ENCODE peak calls at places on chromosomes 2 and 18, in four cellular contexts. L is sigmoid colon; Y is cardiac muscle cell; M is CD8-positive, alpha-beta memory T cell. H is an unnamed sample.

GRCh38 chr2:237591379-237591881 is 896 bp upstream of the RAB17 start:
- DNase-seq in L (no peak), Y (no peak), M (no peak), H (no peak)

GRCh38 chr18:63253428-63254372 is 65.9 kb downstream of the BCL2 start:
- DNase-seq in L (no peak), Y (no peak), M (no peak), H (no peak)

GRCh38 chr2:188963738-188964137 is 10.4 kb upstream of the COL3A1 start:
- DNase-seq in L (no peak), Y (no peak), M (no peak), H (no peak)

GRCh38 chr2:86223098-86223681 is 23.9 kb downstream of the MRPL35 start:
- DNase-seq in L (peak; percentile 95), Y (peak; percentile 66), M (no peak), H (no peak)

GRCh38 chr2:3299703-3300102 is 77.9 kb downstream of the EIPR1 start:
- DNase-seq in L (no peak), Y (no peak), M (no peak), H (no peak)

GRCh38 chr2:65300134-65300771 is 72.6 kb downstream of the ACTR2 start:
- DNase-seq in L (peak; percentile 96), Y (no peak), M (no peak), H (no peak)

GRCh38 chr2:2328847-2329246 is 2.2 kb downstream of the MYT1L start:
- DNase-seq in L (no peak), Y (peak; percentile 79), M (no peak), H (no peak)

GRCh38 chr2:74746480-74746879 is 87.4 kb upstream of the HK2 start:
- DNase-seq in L (no peak), Y (no peak), M (no peak), H (no peak)

GRCh38 chr2:216490061-216490460 is 8.6 kb upstream of the RPL37A start:
- DNase-seq in L (no peak), Y (no peak), M (no peak), H (no peak)

GRCh38 chr2:66701656-66702055 is 266.7 kb downstream of the MEIS1 start:
- DNase-seq in L (no peak), Y (no peak), M (no peak), H (no peak)

GRCh38 chr2:63660060-63660459 is 71.3 kb downstream of the MDH1 start:
- DNase-seq in L (no peak), Y (no peak), M (no peak), H (no peak)

GRCh38 chr2:77521931-77522470 is at the start of gene LRRTM4:
- DNase-seq in L (no peak), Y (peak; percentile 88), M (no peak), H (no peak)

GRCh38 chr2:237128026-237128703 is 42.5 kb downstream of the COPS8 start:
- DNase-seq in L (peak; percentile 99), Y (no peak), M (no peak), H (no peak)

GRCh38 chr2:169716229-169716886 is 17.3 kb upstream of the KLHL23 start:
- DNase-seq in L (no peak), Y (no peak), M (no peak), H (no peak)

GRCh38 chr18:35117951-35118411 is 76.8 kb downstream of the MAPRE2 start:
- DNase-seq in L (peak; percentile 71), Y (peak; percentile 66), M (no peak), H (no peak)

GRCh38 chr2:179429597-179429996 is 165.0 kb upstream of the SESTD1 start:
- DNase-seq in L (no peak), Y (no peak), M (no peak), H (no peak)

GRCh38 chr18:27746241-27746640 is 430.7 kb downstream of the CDH2 start:
- DNase-seq in L (no peak), Y (no peak), M (no peak), H (no peak)

GRCh38 chr2:96098900-96099590 is 17.3 kb downstream of the ADRA2B start:
- DNase-seq in L (peak; percentile 68), Y (peak; percentile 59), M (peak; percentile 29), H (peak; percentile 68)

GRCh38 chr2:54673501-54673998 is 49.9 kb upstream of the EML6 start:
- DNase-seq in L (peak; percentile 93), Y (no peak), M (no peak), H (peak; percentile 90)

GRCh38 chr2:64049633-64050220 is 30.5 kb upstream of the VPS54 start:
- DNase-seq in L (peak; percentile 76), Y (peak; percentile 68), M (peak; percentile 75), H (peak; percentile 78)

GRCh38 chr18:31102020-31102684 is at the start of gene DSC2:
- DNase-seq in L (no peak), Y (peak; percentile 81), M (no peak), H (peak; percentile 86)

GRCh38 chr2:60097298-60097697 is 456.2 kb downstream of the BCL11A start:
- DNase-seq in L (no peak), Y (no peak), M (no peak), H (no peak)

GRCh38 chr2:794554-795244 is 117.5 kb upstream of the TMEM18 start:
- DNase-seq in L (no peak), Y (no peak), M (no peak), H (no peak)

DNA sequence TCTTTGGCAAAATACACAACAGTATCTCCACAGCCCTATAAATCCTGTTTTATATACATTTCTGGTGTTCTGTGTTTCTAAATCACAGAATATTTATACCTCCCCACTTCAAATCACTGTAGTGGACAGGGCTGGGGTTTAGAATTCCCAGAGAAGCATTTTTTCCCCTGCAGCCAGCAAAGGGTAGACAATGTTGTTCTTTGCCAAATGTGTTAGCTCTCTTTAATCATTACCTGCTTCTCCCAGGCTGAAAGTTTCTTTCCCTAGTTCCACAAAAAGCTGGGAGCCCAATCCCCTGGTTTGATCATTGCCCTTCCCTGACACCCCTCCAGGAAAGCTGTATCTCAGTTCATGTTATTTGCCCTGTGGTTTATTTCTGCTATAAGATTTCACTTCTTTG is 520.0 kb upstream of the SPHKAP start:
- DNase-seq in L (no peak), Y (no peak), M (no peak), H (no peak)
- H3K4me3 ChIP-seq in L (no peak overlapping the region), Y (no peak overlapping the region), M (no peak overlapping the region), H (no peak overlapping the region)

DNA sequence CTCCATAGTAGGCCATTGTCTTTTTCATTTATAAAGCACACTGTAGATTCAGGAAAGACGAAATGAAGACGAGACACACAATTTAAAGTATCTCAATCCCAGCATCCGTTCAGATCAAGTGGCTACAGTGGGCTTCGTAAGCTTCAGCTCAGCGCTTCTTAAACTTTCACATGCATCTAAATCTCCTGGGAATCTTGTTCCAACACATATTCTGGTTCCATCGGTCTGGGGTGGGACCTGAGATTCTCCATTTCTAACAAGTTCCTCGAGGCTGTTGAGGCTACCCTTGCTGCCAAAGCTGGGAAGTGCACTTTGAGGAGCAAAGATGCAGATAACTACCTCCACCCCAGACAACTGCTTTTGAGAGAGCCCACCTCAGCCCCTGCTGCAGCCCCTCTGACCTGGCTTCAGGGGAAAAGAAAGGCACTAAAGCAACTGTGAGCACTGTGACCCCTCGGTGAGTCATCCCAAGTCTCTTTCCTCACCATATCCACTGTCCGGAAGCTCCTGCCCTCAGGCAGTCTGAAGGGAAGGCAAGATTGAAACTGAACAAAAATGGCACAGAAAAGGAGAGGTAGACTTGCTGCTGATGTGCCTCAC is 201.1 kb upstream of the FBXO11 start:
- DNase-seq in L (no peak), Y (no peak), M (no peak), H (no peak)
- H3K4me3 ChIP-seq in L (no peak overlapping the region), Y (no peak overlapping the region), M (no peak overlapping the region), H (no peak overlapping the region)

GRCh38 chr2:113233593-113234550 is 44.8 kb downstream of the PAX8 start:
- DNase-seq in L (no peak), Y (peak; percentile 7), M (no peak), H (no peak)

GRCh38 chr2:113236367-113237159 is 42.2 kb downstream of the PAX8 start:
- DNase-seq in L (peak; percentile 61), Y (no peak), M (no peak), H (no peak)

GRCh38 chr2:113232730-113233129 is 46.0 kb downstream of the PAX8 start:
- DNase-seq in L (no peak), Y (no peak), M (no peak), H (no peak)

GRCh38 chr2:113232123-113232522 is 46.6 kb downstream of the PAX8 start:
- DNase-seq in L (no peak), Y (no peak), M (no peak), H (no peak)

GRCh38 chr2:113234721-113235346 is 43.9 kb downstream of the PAX8 start:
- DNase-seq in L (no peak), Y (no peak), M (no peak), H (no peak)
- H3K4me3 ChIP-seq in L (no peak overlapping the region), Y (no peak overlapping the region), M (peak overlapping the region; percentile 45), H (peak overlapping the region; percentile 33)

GRCh38 chr2:199916980-199917379 is 5.9 kb downstream of the C2orf69 start:
- DNase-seq in L (no peak), Y (no peak), M (no peak), H (no peak)

GRCh38 chr2:199911877-199912161 is 726 bp downstream of the C2orf69 start:
- DNase-seq in L (no peak), Y (no peak), M (no peak), H (no peak)

GRCh38 chr2:199910338-199911051 is 598 bp upstream of the C2orf69 start:
- DNase-seq in L (no peak), Y (no peak), M (no peak), H (peak; percentile 72)

GRCh38 chr2:199911052-199911876 is at the start of gene C2orf69:
- DNase-seq in L (peak; percentile 98), Y (peak; percentile 97), M (peak; percentile 88), H (peak; percentile 97)

DNA sequence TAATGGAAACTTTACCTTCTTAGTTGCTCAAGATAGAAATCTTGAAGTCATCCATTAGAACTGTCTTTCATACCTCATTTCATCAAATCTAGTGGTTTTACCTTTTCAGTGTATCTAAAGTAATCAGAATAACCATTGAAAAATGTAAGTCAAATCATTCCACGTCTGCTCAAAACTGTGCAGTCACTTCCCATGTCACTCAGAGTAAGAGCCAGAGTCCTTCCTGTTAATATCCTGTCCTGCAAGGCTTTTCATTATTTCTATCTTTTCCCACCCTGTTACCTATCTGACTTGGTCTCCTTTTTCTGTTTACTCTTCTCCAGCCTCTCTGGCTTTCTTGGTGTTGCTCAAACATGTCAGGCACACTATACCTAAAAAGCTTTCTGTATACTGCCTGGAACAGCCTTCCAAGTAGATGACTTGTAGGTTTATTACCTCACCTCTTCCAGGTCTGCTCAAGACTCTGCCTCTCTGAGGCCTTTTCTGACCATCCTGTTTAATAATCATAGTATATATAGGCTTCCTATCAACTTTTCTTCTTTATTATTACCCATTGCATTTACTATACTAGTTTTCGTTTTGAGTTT is 3.4 kb downstream of the C2orf69 start:
- DNase-seq in L (no peak), Y (no peak), M (no peak), H (no peak)
- H3K4me3 ChIP-seq in L (no peak overlapping the region), Y (no peak overlapping the region), M (no peak overlapping the region), H (no peak overlapping the region)

DNA sequence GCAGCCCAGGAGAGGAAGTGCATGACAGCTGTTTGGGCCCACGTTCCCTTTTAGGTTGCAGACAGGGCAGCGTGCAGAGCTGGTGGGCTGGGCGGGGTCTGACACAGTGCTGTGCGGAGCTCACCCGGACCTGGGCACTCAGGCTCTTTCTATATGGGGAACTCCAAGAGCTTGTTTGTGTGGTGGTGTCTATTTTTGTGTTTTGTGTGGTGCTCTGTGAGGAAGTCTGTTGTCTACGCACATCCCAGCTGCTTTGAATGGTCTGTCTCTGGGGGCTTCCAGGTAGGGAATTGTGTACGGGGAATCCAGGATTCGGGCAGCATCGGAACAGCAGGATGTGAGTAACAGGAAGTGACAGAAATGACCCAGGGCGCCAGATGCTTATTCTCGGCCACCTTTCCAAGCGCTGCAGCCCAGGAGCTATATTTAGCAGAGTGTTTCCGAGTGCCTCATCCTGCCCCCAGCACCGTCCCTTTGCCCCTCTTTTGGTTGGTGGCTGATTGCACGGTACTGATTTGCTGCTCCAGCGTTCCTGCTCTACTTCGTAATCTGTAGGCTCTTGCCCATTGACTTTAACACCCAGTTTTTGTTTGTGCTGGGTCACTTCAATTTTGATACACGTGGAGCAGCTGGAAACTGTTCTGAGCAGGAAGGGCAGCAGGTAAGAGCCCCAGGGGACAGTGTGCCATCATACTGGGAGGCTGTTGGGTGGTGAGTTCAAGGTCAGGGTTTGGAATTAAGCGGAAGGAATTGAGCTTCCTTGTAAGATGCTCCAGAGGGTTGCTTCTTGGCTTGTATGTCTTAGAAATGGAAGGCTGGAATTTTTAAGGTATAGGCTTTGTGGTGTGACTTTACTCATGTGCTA is 64.7 kb downstream of the DGKD start:
- DNase-seq in L (peak; percentile 83), Y (peak; percentile 31), M (peak; percentile 74), H (peak; percentile 91)
- H3K4me3 ChIP-seq in L (no peak overlapping the region), Y (no peak overlapping the region), M (peak overlapping the region; percentile 73), H (peak overlapping the region; percentile 1)